ENCODE peak calls at places on chromosomes 3 and 15, in eight cellular contexts. W is activated naive CD4-positive, alpha-beta T cell treated with anti-CD3 and anti-CD28 coated beads, Interleukin-2, amount 10 ng/mL, durations not matched to agents 7 days and 5 days; D is stimulated activated CD4-positive, alpha-beta T cell treated with anti-CD3 and anti-CD28 coated beads, Interleukin-4, amount 100 ng/mL, for 4 hours; Y is HFFc6; N is occipital lobe; F is caudate nucleus; Q is mucosa of gallbladder; J is AG10803. O is an unnamed sample.

GRCh38 chr3:190621209-190621608 is 107.3 kb downstream of the IL1RAP start:
- DNase-seq in F (no peak), Y (no peak), D (no peak), W (no peak), N (no peak), J (no peak), Q (no peak), O (no peak)

GRCh38 chr3:98657429-98657828 is 64.0 kb upstream of the CPOX start:
- DNase-seq in N (no peak), W (peak; percentile 67), Y (no peak), F (no peak), J (no peak), D (peak; percentile 31), Q (no peak), O (no peak)

GRCh38 chr15:89781891-89782618 is 5.9 kb downstream of the MESP2 start:
- DNase-seq in J (peak; percentile 66), Y (peak; percentile 76), F (no peak), Q (peak; percentile 53), D (no peak), N (no peak), W (peak; percentile 14), O (no peak)

GRCh38 chr15:25171111-25171811 is 216.5 kb downstream of the SNRPN start:
- DNase-seq in D (no peak), J (no peak), F (no peak), Y (no peak), Q (no peak), N (no peak), W (peak; percentile 3), O (no peak)

GRCh38 chr3:184651945-184652344 is 59.9 kb downstream of the MAGEF1 start:
- DNase-seq in Q (no peak), D (no peak), W (no peak), J (no peak), F (no peak), N (no peak), Y (no peak), O (no peak)

GRCh38 chr15:65326109-65326508 is 21.6 kb downstream of the RNU5B-1 start:
- DNase-seq in Q (peak; percentile 22), F (no peak), N (peak; percentile 24), Y (no peak), W (no peak), J (no peak), D (no peak), O (no peak)

GRCh38 chr15:48374472-48374871 is 43.2 kb downstream of the DUT start:
- DNase-seq in J (no peak), N (no peak), W (no peak), Y (no peak), Q (no peak), F (no peak), D (no peak), O (no peak)

GRCh38 chr15:77630956-77631789 is 1.5 kb downstream of the LINGO1 start:
- DNase-seq in F (peak; percentile 57), W (no peak), J (no peak), Q (no peak), D (no peak), Y (no peak), N (peak; percentile 40), O (peak; percentile 82)

GRCh38 chr3:119582178-119582577 is 2.9 kb downstream of the ADPRH start:
- DNase-seq in J (no peak), D (peak; percentile 8), W (no peak), N (no peak), Q (no peak), Y (no peak), F (no peak), O (no peak)

GRCh38 chr15:51600114-51600513 is 22.5 kb downstream of the DMXL2 start:
- DNase-seq in F (no peak), J (no peak), Q (no peak), N (no peak), W (no peak), Y (no peak), D (no peak), O (no peak)

GRCh38 chr3:94937980-94938379 is 875.1 kb downstream of the NSUN3 start:
- DNase-seq in D (no peak), Y (no peak), W (no peak), Q (no peak), J (no peak), N (no peak), F (no peak), O (no peak)

GRCh38 chr3:126015075-126015474 is 46.1 kb downstream of the ROPN1B start:
- DNase-seq in Y (no peak), D (no peak), J (no peak), N (no peak), W (no peak), Q (no peak), F (no peak), O (no peak)

GRCh38 chr15:51004103-51004536 is 90.6 kb downstream of the TNFAIP8L3 start:
- DNase-seq in Q (no peak), F (no peak), N (no peak), W (no peak), J (peak; percentile 39), Y (peak; percentile 3), D (no peak), O (no peak)

GRCh38 chr3:65878831-65879230 is 159.9 kb downstream of the MAGI1 start:
- DNase-seq in W (no peak), J (no peak), N (no peak), Q (no peak), Y (no peak), F (no peak), D (no peak), O (no peak)

GRCh38 chr3:142315083-142315482 is 89.7 kb upstream of the GK5 start:
- DNase-seq in D (no peak), W (no peak), J (peak; percentile 78), F (no peak), Y (peak; percentile 93), N (no peak), Q (no peak), O (no peak)

GRCh38 chr3:142445816-142446254 is 2.0 kb downstream of the XRN1 start:
- DNase-seq in Q (no peak), Y (peak; percentile 17), W (peak; percentile 50), F (no peak), D (no peak), J (peak; percentile 9), N (no peak), O (no peak)

GRCh38 chr3:166986000-166986399 is 394.1 kb downstream of the ZBBX start:
- DNase-seq in N (no peak), W (no peak), D (no peak), J (no peak), Q (no peak), Y (no peak), F (no peak), O (no peak)

GRCh38 chr3:169173636-169174035 is 489.9 kb downstream of the MECOM start:
- DNase-seq in D (no peak), W (no peak), J (no peak), N (no peak), Y (no peak), F (no peak), Q (no peak), O (no peak)

GRCh38 chr15:59339252-59339672 is 33.4 kb downstream of the MYO1E start:
- DNase-seq in W (no peak), Q (no peak), F (no peak), N (no peak), D (no peak), Y (peak; percentile 64), J (peak; percentile 66), O (peak; percentile 30)

GRCh38 chr15:66901336-66902100 is 163.9 kb upstream of the SMAD3 start:
- DNase-seq in Q (no peak), W (no peak), Y (peak; percentile 20), D (no peak), J (peak; percentile 61), F (no peak), N (no peak), O (no peak)

GRCh38 chr15:70589221-70589620 is 174.1 kb downstream of the UACA start:
- DNase-seq in J (peak; percentile 96), Q (no peak), N (no peak), W (no peak), F (no peak), D (no peak), Y (peak; percentile 66), O (no peak)

GRCh38 chr15:68733666-68734065 is 87.0 kb downstream of the ANP32A start:
- DNase-seq in Q (no peak), D (no peak), Y (no peak), J (peak; percentile 52), N (no peak), W (no peak), F (no peak), O (no peak)

GRCh38 chr3:122458992-122459391 is 43.1 kb upstream of the WDR5B start:
- DNase-seq in Q (no peak), N (no peak), J (peak; percentile 73), F (no peak), Y (peak; percentile 63), W (no peak), D (no peak), O (no peak)

GRCh38 chr3:73041537-73041936 is 19.9 kb upstream of the EBLN2 start:
- DNase-seq in W (no peak), J (no peak), D (no peak), Q (no peak), Y (no peak), F (no peak), N (no peak), O (no peak)